ENCODE peak calls at places on chromosomes 16 and 17, in seven cellular contexts. H is stomach, P is GM12878, D is esophagus muscularis mucosa, M is HCT116, G is H1, Z is vagina. O is an unnamed sample.

GRCh38 chr17:1475321-1475854 is 17.1 kb downstream of the MYO1C start:
- DNase-seq in H (no peak), P (no peak), D (no peak), M (no peak), G (no peak), Z (no peak), O (no peak)

GRCh38 chr16:3509470-3509928 is 8.7 kb downstream of the CLUAP1 start:
- DNase-seq in H (peak), P (peak), D (no peak), M (no peak), G (no peak), Z (no peak), O (no peak)

GRCh38 chr16:59047114-59047513 is 313.0 kb upstream of the GOT2 start:
- DNase-seq in H (no peak), P (no peak), D (no peak), M (no peak), G (no peak), Z (no peak), O (no peak)

GRCh38 chr17:32458367-32458766 is 14.1 kb downstream of the PSMD11 start:
- DNase-seq in H (no peak), P (no peak), D (no peak), M (no peak), G (no peak), Z (no peak), O (no peak)

GRCh38 chr17:78921437-78921971 is 3.7 kb downstream of the TIMP2 start:
- DNase-seq in H (no peak), P (no peak), D (no peak), M (no peak), G (no peak), Z (no peak), O (no peak)

GRCh38 chr17:45299311-45299710 is 17.5 kb downstream of the MAP3K14 start:
- DNase-seq in H (no peak), P (no peak), D (no peak), M (no peak), G (no peak), Z (no peak), O (no peak)

GRCh38 chr16:71610936-71611871 is 14.8 kb upstream of the MARVELD3 start:
- DNase-seq in H (peak), P (peak), D (no peak), M (peak), G (peak), Z (no peak), O (peak)

GRCh38 chr17:9110501-9110900 is 89.2 kb downstream of the NTN1 start:
- DNase-seq in H (no peak), P (no peak), D (no peak), M (no peak), G (no peak), Z (no peak), O (no peak)

GRCh38 chr17:21001813-21002221 is 41.0 kb downstream of the USP22 start:
- DNase-seq in H (no peak), P (no peak), D (no peak), M (no peak), G (no peak), Z (no peak), O (no peak)

GRCh38 chr17:2085648-2085949 is 30.7 kb downstream of the HIC1 start:
- DNase-seq in H (no peak), P (no peak), D (no peak), M (no peak), G (no peak), Z (peak), O (no peak)

GRCh38 chr17:2346475-2346874 is 9.2 kb downstream of the SGSM2 start:
- DNase-seq in H (peak), P (no peak), D (no peak), M (no peak), G (no peak), Z (no peak), O (no peak)

GRCh38 chr17:27541326-27542023 is 85.2 kb downstream of the KSR1 start:
- DNase-seq in H (no peak), P (no peak), D (no peak), M (no peak), G (no peak), Z (no peak), O (no peak)

GRCh38 chr17:49985310-49985990 is 9.6 kb downstream of the DLX3 start:
- DNase-seq in H (no peak), P (no peak), D (no peak), M (no peak), G (no peak), Z (no peak), O (no peak)

GRCh38 chr16:85171004-85171808 is 58.9 kb upstream of the CIBAR2 start:
- DNase-seq in H (no peak), P (no peak), D (no peak), M (no peak), G (no peak), Z (no peak), O (no peak)

GRCh38 chr16:77569406-77569805 is 134.6 kb upstream of the ADAMTS18 start:
- DNase-seq in H (no peak), P (no peak), D (no peak), M (no peak), G (no peak), Z (no peak), O (no peak)

GRCh38 chr16:58393138-58393504 is 850 bp downstream of the GINS3 start:
- DNase-seq in H (no peak), P (no peak), D (no peak), M (no peak), G (no peak), Z (no peak), O (no peak)

GRCh38 chr16:8675183-8676159 is 1.1 kb downstream of the ABAT start:
- DNase-seq in H (no peak), P (no peak), D (no peak), M (no peak), G (no peak), Z (no peak), O (no peak)

GRCh38 chr17:78723001-78723796 is 58.9 kb downstream of the CYTH1 start:
- DNase-seq in H (no peak), P (no peak), D (no peak), M (no peak), G (no peak), Z (no peak), O (peak)

GRCh38 chr17:63984651-63985386 is 12.1 kb upstream of the SCN4A start:
- DNase-seq in H (peak), P (no peak), D (no peak), M (peak), G (no peak), Z (no peak), O (peak)

GRCh38 chr16:66324785-66325184 is 41.7 kb upstream of the CDH5 start:
- DNase-seq in H (no peak), P (no peak), D (no peak), M (peak), G (peak), Z (no peak), O (no peak)

GRCh38 chr17:70976447-70976846 is 807.1 kb downstream of the KCNJ2 start:
- DNase-seq in H (no peak), P (no peak), D (no peak), M (no peak), G (no peak), Z (no peak), O (no peak)

GRCh38 chr17:78459696-78460095 is 81.2 kb downstream of the PGS1 start:
- DNase-seq in H (no peak), P (no peak), D (no peak), M (no peak), G (no peak), Z (no peak), O (no peak)

GRCh38 chr17:17491031-17491471 is 5.1 kb downstream of the RASD1 start:
- DNase-seq in H (no peak), P (no peak), D (no peak), M (no peak), G (no peak), Z (no peak), O (no peak)

GRCh38 chr17:17757391-17757791 is 76.1 kb downstream of the RAI1 start:
- DNase-seq in H (no peak), P (no peak), D (no peak), M (no peak), G (no peak), Z (no peak), O (peak)

GRCh38 chr17:39757931-39758873 is 20.5 kb downstream of the GRB7 start:
- DNase-seq in H (no peak), P (peak), D (no peak), M (no peak), G (no peak), Z (no peak), O (no peak)

GRCh38 chr16:26816885-26817571 is 249.7 kb upstream of the C16orf82 start:
- DNase-seq in H (no peak), P (no peak), D (no peak), M (no peak), G (no peak), Z (no peak), O (no peak)

GRCh38 chr16:72740346-72740745 is 307.6 kb downstream of the ZFHX3 start:
- DNase-seq in H (no peak), P (no peak), D (no peak), M (no peak), G (no peak), Z (no peak), O (no peak)

GRCh38 chr17:78131172-78132085 is 858 bp downstream of the TMC8 start:
- DNase-seq in H (no peak), P (no peak), D (no peak), M (no peak), G (no peak), Z (no peak), O (peak)

GRCh38 chr16:4529085-4530060 is 9.2 kb downstream of the CDIP1 start:
- DNase-seq in H (no peak), P (peak), D (no peak), M (no peak), G (peak), Z (no peak), O (no peak)

GRCh38 chr16:68564367-68564985 is 25.4 kb downstream of the ZFP90 start:
- DNase-seq in H (no peak), P (no peak), D (no peak), M (no peak), G (no peak), Z (no peak), O (no peak)

GRCh38 chr16:66713076-66713475 is 16.5 kb upstream of the CMTM4 start:
- DNase-seq in H (no peak), P (no peak), D (no peak), M (no peak), G (no peak), Z (no peak), O (no peak)

GRCh38 chr16:86078121-86078600 is 179.2 kb downstream of the IRF8 start:
- DNase-seq in H (no peak), P (no peak), D (no peak), M (no peak), G (no peak), Z (no peak), O (no peak)

GRCh38 chr17:57633236-57633635 is 111.9 kb downstream of the CCDC182 start:
- DNase-seq in H (no peak), P (no peak), D (no peak), M (no peak), G (no peak), Z (no peak), O (peak)
- TF ChIP-seq POLR2AphosphoS5 in H (no peak), P (no peak), D (no peak), M (no peak), G (no peak), Z (no peak), O (no peak)

DNA sequence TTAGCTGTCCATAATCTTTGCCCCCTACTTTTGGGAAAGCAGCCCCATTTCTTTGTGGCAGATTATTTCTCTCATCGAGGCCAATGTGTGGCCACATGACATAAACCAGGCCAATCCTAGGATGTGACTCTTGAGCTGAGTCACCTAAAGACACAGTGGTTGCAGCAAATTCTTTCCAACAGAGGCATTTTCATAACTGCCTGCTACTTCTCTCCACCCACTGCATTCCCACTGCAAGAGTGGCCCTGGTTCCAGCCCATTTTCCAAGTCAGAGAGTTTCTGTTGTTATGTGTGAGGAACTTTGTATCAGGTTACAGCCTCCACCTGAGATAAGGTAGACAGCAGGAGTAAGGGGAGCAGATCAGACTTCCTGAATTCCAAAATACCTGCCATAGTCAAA is 195.2 kb downstream of the RGS9 start:
- DNase-seq in H (no peak), P (no peak), D (no peak), M (peak), G (no peak), Z (no peak), O (no peak)
- TF ChIP-seq CTCF in H (no peak), P (no peak), D (no peak), M (no peak), G (no peak), Z (no peak), O (no peak)

GRCh38 chr16:1991588-1992474 is 2.1 kb downstream of the SYNGR3 start:
- DNase-seq in H (peak), P (peak), D (peak), M (peak), G (peak), Z (no peak), O (peak)
- TF ChIP-seq POLR2A in H (no peak), P (peak), D (no peak), M (no peak), G (no peak), Z (no peak), O (no peak)

GRCh38 chr17:81285179-81285878 is 9.8 kb downstream of the SLC38A10 start:
- DNase-seq in H (peak), P (no peak), D (peak), M (no peak), G (no peak), Z (no peak), O (peak)
- TF ChIP-seq POLR2AphosphoS5 in H (peak), P (peak), D (peak), M (no peak), G (no peak), Z (peak), O (peak)

DNA sequence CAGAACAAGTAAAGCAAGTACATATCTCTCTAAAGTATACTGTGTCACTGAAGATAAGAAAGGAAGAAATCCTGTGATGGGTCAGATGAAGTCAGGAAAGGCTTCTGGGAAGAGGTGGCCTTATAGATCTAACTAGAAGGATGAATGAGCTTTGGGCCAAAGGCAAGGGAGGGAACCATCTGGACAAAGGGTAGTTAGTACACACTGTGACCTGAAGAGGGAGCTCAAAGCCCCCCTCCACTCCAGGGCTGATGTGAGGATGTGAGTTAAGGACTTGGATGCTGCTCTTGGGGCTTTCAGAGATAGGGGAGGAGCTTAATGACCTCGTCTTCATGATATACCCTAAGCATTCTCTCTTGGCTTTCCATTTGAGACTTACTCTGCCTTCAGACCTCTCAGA is 185.3 kb upstream of the CACNG3 start:
- DNase-seq in H (no peak), P (peak), D (no peak), M (peak), G (peak), Z (no peak), O (no peak)
- TF ChIP-seq CTCF in H (no peak), P (peak), D (no peak), M (peak), G (peak), Z (no peak), O (peak)

DNA sequence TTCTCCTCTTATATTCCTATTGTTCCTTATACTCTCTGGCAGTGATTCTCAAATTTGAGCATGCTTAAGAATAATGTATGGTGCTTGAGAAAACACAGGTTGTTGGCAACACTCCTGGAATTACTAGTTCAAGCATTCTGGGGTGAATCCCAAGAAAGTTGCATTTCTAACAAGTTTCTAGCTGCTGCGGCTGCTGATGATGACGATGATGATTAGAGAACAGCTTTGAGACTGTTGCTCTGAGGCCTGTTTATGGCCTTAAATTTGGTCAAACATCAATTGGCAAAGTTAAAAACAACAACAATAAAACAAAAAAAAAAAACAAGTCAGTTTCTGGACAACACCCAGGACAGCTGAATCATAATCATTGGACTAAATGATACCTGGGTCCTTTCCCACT is 961.9 kb downstream of the CDH11 start:
- DNase-seq in H (no peak), P (no peak), D (no peak), M (no peak), G (no peak), Z (no peak), O (no peak)
- TF ChIP-seq POLR2A in H (no peak), P (no peak), D (no peak), M (no peak), G (no peak), Z (no peak), O (no peak)

O was measured in upper lobe of left lung.